ENCODE peak calls at places on chromosomes 13 and 19, in ten cellular contexts. One of them, this sample, is unnamed.

GRCh38 chr19:1434040-1434366 is 4.2 kb upstream of the RPS15 start:
- DNase-seq in cerebellum: no peak
- DNase-seq in A549: no peak
- DNase-seq in midbrain: no peak
- DNase-seq in psoas muscle: no peak
- DNase-seq in ACHN: no peak
- DNase-seq in stromal cell of bone marrow: no peak
- DNase-seq in left kidney: no peak
- DNase-seq in T-helper 17 cell: no peak
- DNase-seq in iPS DF 19.7: no peak
- DNase-seq in this sample: no peak

GRCh38 chr19:489418-490196 is 6.7 kb upstream of the MADCAM1 start:
- DNase-seq in psoas muscle: peak; percentile 73
- DNase-seq in cerebellum: no peak
- DNase-seq in midbrain: peak; percentile 45
- DNase-seq in left kidney: peak; percentile 64
- DNase-seq in stromal cell of bone marrow: peak; percentile 19
- DNase-seq in ACHN: no peak
- DNase-seq in T-helper 17 cell: no peak
- DNase-seq in iPS DF 19.7: no peak
- DNase-seq in A549: no peak
- DNase-seq in this sample: no peak

GRCh38 chr13:97743946-97744345 is 209.5 kb upstream of the IPO5 start:
- DNase-seq in T-helper 17 cell: no peak
- DNase-seq in iPS DF 19.7: no peak
- DNase-seq in stromal cell of bone marrow: no peak
- DNase-seq in psoas muscle: no peak
- DNase-seq in ACHN: no peak
- DNase-seq in A549: no peak
- DNase-seq in midbrain: no peak
- DNase-seq in cerebellum: no peak
- DNase-seq in left kidney: no peak
- DNase-seq in this sample: no peak

GRCh38 chr19:1140272-1140671 is 33.8 kb downstream of the SBNO2 start:
- DNase-seq in left kidney: no peak
- DNase-seq in T-helper 17 cell: no peak
- DNase-seq in stromal cell of bone marrow: no peak
- DNase-seq in psoas muscle: no peak
- DNase-seq in cerebellum: no peak
- DNase-seq in ACHN: no peak
- DNase-seq in midbrain: no peak
- DNase-seq in iPS DF 19.7: no peak
- DNase-seq in A549: no peak
- DNase-seq in this sample: no peak

GRCh38 chr13:41403983-41404382 is 53.4 kb upstream of the RGCC start:
- DNase-seq in iPS DF 19.7: no peak
- DNase-seq in left kidney: no peak
- DNase-seq in cerebellum: no peak
- DNase-seq in ACHN: no peak
- DNase-seq in stromal cell of bone marrow: no peak
- DNase-seq in A549: no peak
- DNase-seq in T-helper 17 cell: no peak
- DNase-seq in midbrain: no peak
- DNase-seq in psoas muscle: no peak
- DNase-seq in this sample: no peak

GRCh38 chr19:47758433-47758784 is 13.1 kb downstream of the NOP53 start:
- DNase-seq in cerebellum: no peak
- DNase-seq in iPS DF 19.7: no peak
- DNase-seq in ACHN: no peak
- DNase-seq in midbrain: no peak
- DNase-seq in stromal cell of bone marrow: no peak
- DNase-seq in A549: no peak
- DNase-seq in psoas muscle: no peak
- DNase-seq in T-helper 17 cell: no peak
- DNase-seq in left kidney: peak; percentile 24
- DNase-seq in this sample: no peak

GRCh38 chr13:36888645-36889044 is 31.4 kb downstream of the SMAD9 start:
- DNase-seq in left kidney: no peak
- DNase-seq in ACHN: no peak
- DNase-seq in psoas muscle: no peak
- DNase-seq in cerebellum: no peak
- DNase-seq in midbrain: no peak
- DNase-seq in T-helper 17 cell: no peak
- DNase-seq in iPS DF 19.7: no peak
- DNase-seq in stromal cell of bone marrow: peak; percentile 18
- DNase-seq in A549: no peak
- DNase-seq in this sample: no peak

GRCh38 chr13:50257646-50258045 is 242.4 kb downstream of the KCNRG start:
- DNase-seq in left kidney: no peak
- DNase-seq in A549: no peak
- DNase-seq in cerebellum: no peak
- DNase-seq in stromal cell of bone marrow: no peak
- DNase-seq in iPS DF 19.7: no peak
- DNase-seq in midbrain: no peak
- DNase-seq in psoas muscle: no peak
- DNase-seq in T-helper 17 cell: no peak
- DNase-seq in ACHN: no peak
- DNase-seq in this sample: no peak

GRCh38 chr19:45812297-45812696 is 2.8 kb downstream of the RSPH6A start:
- DNase-seq in A549: no peak
- DNase-seq in psoas muscle: no peak
- DNase-seq in T-helper 17 cell: no peak
- DNase-seq in cerebellum: no peak
- DNase-seq in stromal cell of bone marrow: no peak
- DNase-seq in midbrain: no peak
- DNase-seq in ACHN: no peak
- DNase-seq in iPS DF 19.7: no peak
- DNase-seq in left kidney: no peak
- DNase-seq in this sample: no peak

GRCh38 chr19:21581646-21582045 is 76.2 kb downstream of the ZNF429 start:
- DNase-seq in psoas muscle: no peak
- DNase-seq in stromal cell of bone marrow: no peak
- DNase-seq in T-helper 17 cell: no peak
- DNase-seq in cerebellum: peak; percentile 72
- DNase-seq in midbrain: no peak
- DNase-seq in A549: no peak
- DNase-seq in iPS DF 19.7: no peak
- DNase-seq in left kidney: no peak
- DNase-seq in ACHN: no peak
- DNase-seq in this sample: no peak

GRCh38 chr19:51607920-51608562 is 22.2 kb downstream of the SIGLEC5 start:
- DNase-seq in A549: no peak
- DNase-seq in iPS DF 19.7: peak; percentile 67
- DNase-seq in left kidney: peak; percentile 92
- DNase-seq in cerebellum: no peak
- DNase-seq in psoas muscle: peak; percentile 81
- DNase-seq in stromal cell of bone marrow: peak; percentile 40
- DNase-seq in ACHN: peak; percentile 60
- DNase-seq in midbrain: peak; percentile 50
- DNase-seq in T-helper 17 cell: peak; percentile 18
- DNase-seq in this sample: peak; percentile 40

GRCh38 chr13:32136061-32136460 is 104.5 kb downstream of the FRY start:
- DNase-seq in cerebellum: no peak
- DNase-seq in midbrain: no peak
- DNase-seq in left kidney: no peak
- DNase-seq in T-helper 17 cell: no peak
- DNase-seq in ACHN: no peak
- DNase-seq in A549: no peak
- DNase-seq in iPS DF 19.7: no peak
- DNase-seq in stromal cell of bone marrow: no peak
- DNase-seq in psoas muscle: no peak
- DNase-seq in this sample: no peak

GRCh38 chr19:55362174-55362989 is 678 bp downstream of the GARIN5B start:
- DNase-seq in iPS DF 19.7: no peak
- DNase-seq in T-helper 17 cell: no peak
- DNase-seq in psoas muscle: no peak
- DNase-seq in stromal cell of bone marrow: no peak
- DNase-seq in A549: no peak
- DNase-seq in midbrain: no peak
- DNase-seq in left kidney: peak; percentile 50
- DNase-seq in cerebellum: no peak
- DNase-seq in ACHN: no peak
- DNase-seq in this sample: no peak

GRCh38 chr19:35000338-35000646 is 169 bp downstream of the GRAMD1A start:
- DNase-seq in cerebellum: no peak
- DNase-seq in psoas muscle: no peak
- DNase-seq in stromal cell of bone marrow: no peak
- DNase-seq in left kidney: no peak
- DNase-seq in T-helper 17 cell: no peak
- DNase-seq in A549: no peak
- DNase-seq in ACHN: no peak
- DNase-seq in midbrain: no peak
- DNase-seq in iPS DF 19.7: no peak
- DNase-seq in this sample: no peak

GRCh38 chr19:40774916-40775631 is at the start of gene MIA:
- DNase-seq in psoas muscle: no peak
- DNase-seq in T-helper 17 cell: no peak
- DNase-seq in A549: no peak
- DNase-seq in iPS DF 19.7: no peak
- DNase-seq in midbrain: no peak
- DNase-seq in stromal cell of bone marrow: no peak
- DNase-seq in left kidney: no peak
- DNase-seq in cerebellum: no peak
- DNase-seq in ACHN: no peak
- DNase-seq in this sample: no peak

GRCh38 chr19:52188822-52189744 is 769 bp upstream of the PPP2R1A start:
- DNase-seq in midbrain: peak; percentile 71
- DNase-seq in ACHN: no peak
- DNase-seq in iPS DF 19.7: no peak
- DNase-seq in T-helper 17 cell: peak; percentile 12
- DNase-seq in stromal cell of bone marrow: no peak
- DNase-seq in psoas muscle: peak; percentile 93
- DNase-seq in left kidney: no peak
- DNase-seq in A549: no peak
- DNase-seq in cerebellum: peak; percentile 22
- DNase-seq in this sample: no peak

GRCh38 chr13:51148952-51149573 is 38.0 kb upstream of the C13orf42 start:
- DNase-seq in left kidney: peak; percentile 79
- DNase-seq in T-helper 17 cell: no peak
- DNase-seq in psoas muscle: no peak
- DNase-seq in stromal cell of bone marrow: peak; percentile 50
- DNase-seq in ACHN: peak; percentile 4
- DNase-seq in cerebellum: peak; percentile 60
- DNase-seq in iPS DF 19.7: no peak
- DNase-seq in A549: no peak
- DNase-seq in midbrain: peak; percentile 79
- DNase-seq in this sample: no peak

GRCh38 chr13:99985886-99986527 is 4.4 kb downstream of the ZIC2 start:
- DNase-seq in T-helper 17 cell: no peak
- DNase-seq in left kidney: peak; percentile 41
- DNase-seq in midbrain: no peak
- DNase-seq in iPS DF 19.7: no peak
- DNase-seq in psoas muscle: no peak
- DNase-seq in A549: no peak
- DNase-seq in ACHN: no peak
- DNase-seq in cerebellum: no peak
- DNase-seq in stromal cell of bone marrow: no peak
- DNase-seq in this sample: no peak

GRCh38 chr13:102197193-102197592 is 204.7 kb downstream of the FGF14 start:
- DNase-seq in psoas muscle: no peak
- DNase-seq in left kidney: no peak
- DNase-seq in cerebellum: no peak
- DNase-seq in T-helper 17 cell: no peak
- DNase-seq in iPS DF 19.7: peak; percentile 23
- DNase-seq in midbrain: no peak
- DNase-seq in ACHN: peak; percentile 27
- DNase-seq in A549: no peak
- DNase-seq in stromal cell of bone marrow: no peak
- DNase-seq in this sample: no peak

GRCh38 chr19:40445637-40445944 is 1.5 kb upstream of the SERTAD3 start:
- DNase-seq in psoas muscle: no peak
- DNase-seq in left kidney: no peak
- DNase-seq in cerebellum: no peak
- DNase-seq in stromal cell of bone marrow: no peak
- DNase-seq in midbrain: no peak
- DNase-seq in T-helper 17 cell: no peak
- DNase-seq in A549: no peak
- DNase-seq in ACHN: no peak
- DNase-seq in iPS DF 19.7: no peak
- DNase-seq in this sample: no peak

GRCh38 chr13:110306340-110306959 is 507 bp downstream of the COL4A1 start:
- DNase-seq in T-helper 17 cell: no peak
- DNase-seq in ACHN: no peak
- DNase-seq in iPS DF 19.7: no peak
- DNase-seq in stromal cell of bone marrow: no peak
- DNase-seq in midbrain: no peak
- DNase-seq in cerebellum: no peak
- DNase-seq in left kidney: peak; percentile 79
- DNase-seq in A549: no peak
- DNase-seq in psoas muscle: no peak
- DNase-seq in this sample: no peak

GRCh38 chr19:33332248-33332647 is 29.9 kb upstream of the CEBPA start:
- DNase-seq in midbrain: peak; percentile 58
- DNase-seq in cerebellum: no peak
- DNase-seq in left kidney: no peak
- DNase-seq in A549: no peak
- DNase-seq in stromal cell of bone marrow: no peak
- DNase-seq in ACHN: no peak
- DNase-seq in T-helper 17 cell: no peak
- DNase-seq in iPS DF 19.7: no peak
- DNase-seq in psoas muscle: no peak
- DNase-seq in this sample: no peak

GRCh38 chr13:110560606-110561334 is 752 bp downstream of the RAB20 start:
- DNase-seq in left kidney: peak; percentile 72
- DNase-seq in stromal cell of bone marrow: no peak
- DNase-seq in cerebellum: no peak
- DNase-seq in ACHN: peak; percentile 25
- DNase-seq in psoas muscle: no peak
- DNase-seq in iPS DF 19.7: no peak
- DNase-seq in A549: no peak
- DNase-seq in midbrain: peak; percentile 34
- DNase-seq in T-helper 17 cell: no peak
- DNase-seq in this sample: peak; percentile 7

GRCh38 chr19:32779082-32779481 is 59.5 kb downstream of the TDRD12 start:
- DNase-seq in ACHN: no peak
- DNase-seq in cerebellum: no peak
- DNase-seq in T-helper 17 cell: no peak
- DNase-seq in midbrain: no peak
- DNase-seq in psoas muscle: no peak
- DNase-seq in left kidney: no peak
- DNase-seq in iPS DF 19.7: peak; percentile 17
- DNase-seq in stromal cell of bone marrow: no peak
- DNase-seq in A549: no peak
- DNase-seq in this sample: no peak

GRCh38 chr19:48752511-48753365 is at the start of gene FUT1:
- DNase-seq in cerebellum: peak; percentile 86
- DNase-seq in psoas muscle: peak; percentile 75
- DNase-seq in left kidney: peak; percentile 94
- DNase-seq in midbrain: no peak
- DNase-seq in ACHN: peak; percentile 37
- DNase-seq in T-helper 17 cell: peak; percentile 24
- DNase-seq in iPS DF 19.7: no peak
- DNase-seq in A549: no peak
- DNase-seq in stromal cell of bone marrow: no peak
- DNase-seq in this sample: peak; percentile 43

GRCh38 chr13:41939403-41939802 is 21.5 kb downstream of the VWA8 start:
- DNase-seq in T-helper 17 cell: no peak
- DNase-seq in psoas muscle: no peak
- DNase-seq in stromal cell of bone marrow: no peak
- DNase-seq in midbrain: no peak
- DNase-seq in ACHN: no peak
- DNase-seq in cerebellum: no peak
- DNase-seq in iPS DF 19.7: no peak
- DNase-seq in left kidney: no peak
- DNase-seq in A549: no peak
- DNase-seq in this sample: no peak

GRCh38 chr19:10975374-10976036 is 14.7 kb downstream of the SMARCA4 start:
- DNase-seq in midbrain: no peak
- DNase-seq in T-helper 17 cell: no peak
- DNase-seq in cerebellum: no peak
- DNase-seq in iPS DF 19.7: no peak
- DNase-seq in A549: no peak
- DNase-seq in left kidney: peak; percentile 46
- DNase-seq in stromal cell of bone marrow: peak; percentile 41
- DNase-seq in psoas muscle: peak; percentile 82
- DNase-seq in ACHN: no peak
- DNase-seq in this sample: no peak

GRCh38 chr19:38924383-38924782 is 6.2 kb downstream of the SARS2 start:
- DNase-seq in A549: no peak
- DNase-seq in cerebellum: no peak
- DNase-seq in T-helper 17 cell: no peak
- DNase-seq in psoas muscle: no peak
- DNase-seq in stromal cell of bone marrow: no peak
- DNase-seq in iPS DF 19.7: no peak
- DNase-seq in left kidney: no peak
- DNase-seq in midbrain: no peak
- DNase-seq in ACHN: no peak
- DNase-seq in this sample: no peak

This sample was measured in MM.1S.